ENCODE peak calls at places on chromosomes 3 and 15, in eight cellular contexts. N is A549, S is K562, K is IMR-90, A is SK-N-SH, Y is WTC11, D is HepG2, X is GM12878. Z is an unnamed sample.

GRCh38 chr15:29114277-29115092 is 155.1 kb downstream of the NSMCE3 start:
- DNase-seq in N (no peak), S (no peak), K (no peak), A (no peak), Y (no peak), D (no peak), X (no peak), Z (no peak)

GRCh38 chr15:85306946-85307686 is 73.3 kb upstream of the AKAP13 start:
- DNase-seq in N (no peak), S (no peak), K (no peak), A (no peak), Y (no peak), D (no peak), X (no peak), Z (no peak)

GRCh38 chr15:78850926-78851600 is 21.6 kb upstream of the MORF4L1 start:
- DNase-seq in N (no peak), S (no peak), K (no peak), A (no peak), Y (no peak), D (peak), X (no peak), Z (no peak)

GRCh38 chr3:58173670-58174472 is 36.9 kb downstream of the DNASE1L3 start:
- DNase-seq in N (peak), S (peak), K (no peak), A (peak), Y (peak), D (peak), X (no peak), Z (no peak)

GRCh38 chr3:168398371-168399030 is 302.8 kb upstream of the GOLIM4 start:
- DNase-seq in N (no peak), S (no peak), K (peak), A (no peak), Y (no peak), D (no peak), X (no peak), Z (no peak)

GRCh38 chr15:66356069-66356358 is 471 bp downstream of the TIPIN start:
- DNase-seq in N (no peak), S (no peak), K (no peak), A (no peak), Y (no peak), D (no peak), X (no peak), Z (no peak)

GRCh38 chr3:115915061-115915460 is 291.8 kb downstream of the GAP43 start:
- DNase-seq in N (no peak), S (no peak), K (no peak), A (no peak), Y (no peak), D (no peak), X (no peak), Z (no peak)

GRCh38 chr3:15731024-15731423 is 66.8 kb downstream of the ANKRD28 start:
- DNase-seq in N (no peak), S (no peak), K (no peak), A (no peak), Y (no peak), D (no peak), X (no peak), Z (no peak)

GRCh38 chr15:31264534-31265089 is 62.0 kb upstream of the KLF13 start:
- DNase-seq in N (no peak), S (no peak), K (no peak), A (no peak), Y (peak), D (no peak), X (no peak), Z (no peak)

GRCh38 chr3:21392521-21392920 is 358.5 kb downstream of the ZNF385D start:
- DNase-seq in N (no peak), S (no peak), K (no peak), A (no peak), Y (no peak), D (no peak), X (no peak), Z (no peak)

GRCh38 chr15:99426431-99427105 is 139.2 kb upstream of the MEF2A start:
- DNase-seq in N (no peak), S (no peak), K (no peak), A (no peak), Y (no peak), D (no peak), X (no peak), Z (no peak)

GRCh38 chr15:74040115-74040850 is 42.1 kb downstream of the GOLGA6A start:
- DNase-seq in N (peak), S (no peak), K (peak), A (no peak), Y (no peak), D (no peak), X (no peak), Z (no peak)

GRCh38 chr3:156201411-156202405 is 81.3 kb downstream of the KCNAB1 start:
- DNase-seq in N (no peak), S (no peak), K (no peak), A (no peak), Y (no peak), D (no peak), X (no peak), Z (no peak)

GRCh38 chr15:38588672-38589071 is 24.1 kb upstream of the RASGRP1 start:
- DNase-seq in N (no peak), S (no peak), K (no peak), A (no peak), Y (no peak), D (no peak), X (no peak), Z (no peak)

GRCh38 chr3:33131328-33132018 is 17.7 kb downstream of the CRTAP start:
- DNase-seq in N (peak), S (peak), K (peak), A (peak), Y (peak), D (peak), X (no peak), Z (peak)

GRCh38 chr3:46399557-46399956 is 7.3 kb downstream of the CCR5AS start:
- DNase-seq in N (no peak), S (no peak), K (peak), A (no peak), Y (no peak), D (no peak), X (no peak), Z (no peak)

GRCh38 chr15:58038426-58039106 is 26.9 kb downstream of the ALDH1A2 start:
- DNase-seq in N (no peak), S (no peak), K (no peak), A (no peak), Y (no peak), D (no peak), X (no peak), Z (no peak)

GRCh38 chr3:117726776-117727175 is 1017.2 kb downstream of the TUSC7 start:
- DNase-seq in N (no peak), S (no peak), K (no peak), A (no peak), Y (no peak), D (no peak), X (no peak), Z (no peak)

GRCh38 chr3:129592362-129593150 is 13.9 kb downstream of the PLXND1 start:
- DNase-seq in N (no peak), S (no peak), K (no peak), A (no peak), Y (peak), D (no peak), X (no peak), Z (peak)

GRCh38 chr3:138328341-138328740 is 1.3 kb downstream of the NME9 start:
- DNase-seq in N (peak), S (peak), K (peak), A (peak), Y (no peak), D (no peak), X (no peak), Z (no peak)

GRCh38 chr3:177749836-177750235 is 552.6 kb upstream of the TBL1XR1 start:
- DNase-seq in N (no peak), S (no peak), K (no peak), A (no peak), Y (no peak), D (no peak), X (no peak), Z (no peak)

GRCh38 chr3:134460965-134461364 is 24.8 kb downstream of the ANAPC13 start:
- DNase-seq in N (no peak), S (no peak), K (peak), A (no peak), Y (no peak), D (no peak), X (no peak), Z (no peak)

GRCh38 chr3:57855281-57855680 is 99.2 kb downstream of the SLMAP start:
- DNase-seq in N (no peak), S (no peak), K (peak), A (no peak), Y (no peak), D (no peak), X (no peak), Z (no peak)

GRCh38 chr3:197758512-197758911 is 8.8 kb downstream of the FYTTD1 start:
- DNase-seq in N (no peak), S (no peak), K (no peak), A (no peak), Y (no peak), D (no peak), X (no peak), Z (no peak)

GRCh38 chr15:52102468-52102867 is 10.1 kb downstream of the BCL2L10 start:
- DNase-seq in N (peak), S (no peak), K (peak), A (no peak), Y (no peak), D (no peak), X (no peak), Z (no peak)

GRCh38 chr3:51389423-51390183 is 1.5 kb upstream of the RBM15B start:
- DNase-seq in N (peak), S (peak), K (peak), A (peak), Y (peak), D (peak), X (no peak), Z (no peak)

GRCh38 chr3:30162579-30162978 is 443.8 kb upstream of the TGFBR2 start:
- DNase-seq in N (no peak), S (no peak), K (peak), A (no peak), Y (no peak), D (no peak), X (no peak), Z (no peak)

GRCh38 chr15:99704444-99704838 is 28.8 kb downstream of the LYSMD4 start:
- DNase-seq in N (peak), S (peak), K (peak), A (peak), Y (no peak), D (peak), X (peak), Z (no peak)

GRCh38 chr3:53691885-53692284 is 154.3 kb downstream of the CHDH start:
- DNase-seq in N (no peak), S (no peak), K (no peak), A (no peak), Y (no peak), D (peak), X (no peak), Z (no peak)

GRCh38 chr3:144362126-144362525 is 390.5 kb downstream of the DIPK2A start:
- DNase-seq in N (no peak), S (no peak), K (no peak), A (no peak), Y (no peak), D (no peak), X (no peak), Z (no peak)

GRCh38 chr3:48180021-48180420 is 8.2 kb downstream of the CDC25A start:
- DNase-seq in N (no peak), S (no peak), K (no peak), A (no peak), Y (no peak), D (no peak), X (no peak), Z (no peak)

GRCh38 chr3:111392911-111393351 is 149.1 kb upstream of the CD96 start:
- DNase-seq in N (peak), S (no peak), K (no peak), A (no peak), Y (no peak), D (no peak), X (no peak), Z (no peak)

GRCh38 chr15:66921319-66921718 is 144.1 kb upstream of the SMAD3 start:
- DNase-seq in N (no peak), S (no peak), K (no peak), A (no peak), Y (no peak), D (no peak), X (no peak), Z (no peak)

GRCh38 chr15:82122754-82123400 is 77.1 kb upstream of the MEX3B start:
- DNase-seq in N (peak), S (no peak), K (peak), A (no peak), Y (no peak), D (no peak), X (no peak), Z (peak)

GRCh38 chr15:77676569-77677375 is 44.1 kb upstream of the LINGO1 start:
- DNase-seq in N (no peak), S (no peak), K (no peak), A (no peak), Y (no peak), D (no peak), X (no peak), Z (no peak)

GRCh38 chr15:75143738-75144334 is 57.8 kb upstream of the C15orf39 start:
- DNase-seq in N (no peak), S (no peak), K (no peak), A (no peak), Y (no peak), D (no peak), X (no peak), Z (no peak)
- TF ChIP-seq USF2 in N (no peak), S (no peak), K (no peak), A (no peak), Y (no peak), D (no peak), X (no peak), Z (no peak)

GRCh38 chr3:9225268-9225667 is 24.2 kb downstream of the SRGAP3 start:
- DNase-seq in N (no peak), S (no peak), K (no peak), A (no peak), Y (no peak), D (no peak), X (no peak), Z (no peak)

GRCh38 chr3:9229325-9229724 is 20.1 kb downstream of the SRGAP3 start:
- DNase-seq in N (no peak), S (no peak), K (no peak), A (peak), Y (no peak), D (no peak), X (no peak), Z (no peak)

GRCh38 chr3:9224490-9224889 is 25.0 kb downstream of the SRGAP3 start:
- DNase-seq in N (no peak), S (no peak), K (no peak), A (no peak), Y (no peak), D (no peak), X (peak), Z (no peak)

GRCh38 chr3:9223683-9224082 is 25.8 kb downstream of the SRGAP3 start:
- DNase-seq in N (no peak), S (no peak), K (no peak), A (peak), Y (no peak), D (no peak), X (no peak), Z (no peak)

DNA sequence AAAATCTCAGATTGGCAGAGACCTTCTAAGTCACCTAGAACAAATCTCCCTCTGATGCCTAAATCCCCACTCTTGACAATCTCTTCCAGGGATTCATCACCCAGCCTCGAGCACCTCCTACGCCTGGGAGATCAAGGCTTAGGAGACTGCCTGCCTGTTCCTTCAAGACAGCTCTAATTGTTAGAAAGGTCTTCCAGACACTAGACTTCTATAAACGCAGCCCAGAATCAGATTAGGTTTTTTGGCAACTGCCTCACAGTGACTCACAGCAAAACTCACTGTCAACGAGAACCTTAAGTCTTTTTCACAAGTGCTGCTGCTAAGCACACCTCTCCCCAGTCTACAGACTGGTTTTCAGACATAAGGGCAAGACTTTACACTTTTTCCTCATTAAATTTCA is 23.1 kb downstream of the SRGAP3 start:
- DNase-seq in N (no peak), S (no peak), K (peak), A (no peak), Y (no peak), D (no peak), X (no peak), Z (no peak)
- TF ChIP-seq USF2 in N (no peak), S (no peak), K (no peak), A (no peak), Y (no peak), D (no peak), X (no peak), Z (no peak)

DNA sequence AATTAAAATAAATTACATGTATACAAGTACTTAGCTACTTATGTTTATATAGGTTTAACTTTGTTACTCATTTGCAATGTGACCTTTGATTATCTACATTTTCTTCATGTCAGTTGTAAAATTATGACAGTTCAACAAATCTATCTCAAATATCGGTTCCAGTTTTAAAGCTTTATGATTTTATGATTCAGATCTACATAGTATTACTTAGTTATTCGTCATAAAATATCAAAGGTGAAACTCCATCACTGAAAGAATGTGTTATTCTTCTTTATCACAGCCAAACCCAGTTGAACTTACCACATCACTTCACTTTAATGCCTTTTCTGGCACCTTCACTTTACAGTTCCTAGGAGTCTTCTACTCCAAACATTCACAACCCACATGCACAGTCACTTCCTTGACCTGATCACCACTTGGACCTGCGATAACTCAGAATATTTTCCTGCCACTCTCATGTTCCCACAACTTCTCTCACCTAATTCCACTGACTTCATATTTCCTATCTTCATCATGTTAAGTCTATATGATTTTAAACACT is 47.2 kb downstream of the SLITRK3 start:
- DNase-seq in N (no peak), S (no peak), K (no peak), A (no peak), Y (no peak), D (no peak), X (no peak), Z (no peak)
- TF ChIP-seq USF2 in N (no peak), S (no peak), K (no peak), A (no peak), Y (no peak), D (no peak), X (no peak), Z (no peak)

GRCh38 chr15:40343512-40343911 is 2.8 kb upstream of the CCDC9B start:
- DNase-seq in N (no peak), S (no peak), K (peak), A (no peak), Y (no peak), D (peak), X (no peak), Z (no peak)

GRCh38 chr15:40344631-40345120 is 3.9 kb upstream of the CCDC9B start:
- DNase-seq in N (peak), S (peak), K (peak), A (peak), Y (peak), D (peak), X (no peak), Z (no peak)

GRCh38 chr15:40344217-40344616 is 3.5 kb upstream of the CCDC9B start:
- DNase-seq in N (no peak), S (no peak), K (peak), A (no peak), Y (no peak), D (no peak), X (no peak), Z (no peak)

GRCh38 chr15:40340740-40341400 is at the start of gene CCDC9B:
- DNase-seq in N (peak), S (peak), K (peak), A (peak), Y (no peak), D (peak), X (no peak), Z (peak)

GRCh38 chr15:40342421-40343313 is 1.9 kb upstream of the CCDC9B start:
- DNase-seq in N (no peak), S (no peak), K (peak), A (no peak), Y (no peak), D (no peak), X (no peak), Z (no peak)
- TF ChIP-seq USF2 in N (no peak), S (no peak), K (no peak), A (no peak), Y (no peak), D (no peak), X (no peak), Z (no peak)

GRCh38 chr3:3141939-3142338 is 15.2 kb downstream of the TRNT1 start:
- DNase-seq in N (no peak), S (no peak), K (no peak), A (no peak), Y (no peak), D (no peak), X (no peak), Z (no peak)
- TF ChIP-seq USF2 in N (no peak), S (no peak), K (no peak), A (no peak), Y (no peak), D (no peak), X (no peak), Z (no peak)

DNA sequence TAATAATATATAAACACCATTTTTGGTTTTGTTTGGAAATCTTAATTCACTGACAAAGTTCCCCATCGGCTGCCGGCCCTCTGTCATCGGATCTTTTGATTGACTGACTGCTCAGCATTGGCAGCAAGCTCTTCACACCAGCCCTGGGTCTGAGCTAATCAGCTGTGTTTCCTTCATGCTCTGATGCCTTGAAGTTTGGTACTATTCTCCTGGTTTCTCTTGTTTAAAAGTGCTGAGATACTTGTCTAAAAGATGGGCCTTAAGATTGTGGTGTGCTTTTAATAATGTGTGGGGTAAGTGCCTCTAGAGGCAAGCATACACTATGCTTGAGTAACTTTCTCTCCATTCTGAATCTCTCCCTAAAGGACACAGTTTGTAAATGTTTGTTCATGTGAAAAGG is 415.5 kb upstream of the TPRG1 start:
- DNase-seq in N (no peak), S (no peak), K (no peak), A (no peak), Y (no peak), D (no peak), X (no peak), Z (no peak)
- TF ChIP-seq USF2 in N (no peak), S (no peak), K (no peak), A (no peak), Y (no peak), D (no peak), X (no peak), Z (no peak)

GRCh38 chr3:39101022-39101689 is 6.3 kb downstream of the GORASP1 start:
- DNase-seq in N (peak), S (peak), K (peak), A (peak), Y (peak), D (peak), X (no peak), Z (peak)
- TF ChIP-seq USF2 in N (no peak), S (no peak), K (no peak), A (no peak), Y (no peak), D (no peak), X (no peak), Z (no peak)

GRCh38 chr3:10390641-10391373 is 69.9 kb upstream of the SEC13 start:
- DNase-seq in N (no peak), S (no peak), K (no peak), A (no peak), Y (no peak), D (no peak), X (no peak), Z (no peak)
- TF ChIP-seq USF2 in N (no peak), S (no peak), K (no peak), A (no peak), Y (no peak), D (no peak), X (no peak), Z (no peak)